ENCODE peak calls at places on chromosome 6, in nine cellular contexts. F is fibroblast of the aortic adventitia; R is T-cell; U is endothelial cell; J is esophagus muscularis mucosa; P is activated T-helper 1 cell treated with anti-CD3 and anti-CD28 coated beads, Interleukin-2, amount 50 U/mL, for 16 hours; G is HT1080; K is activated CD4-positive, alpha-beta T cell treated with anti-CD3 and anti-CD28 coated beads, Interleukin-2, amount 50 U/mL, for 24 hours; W is left cardiac atrium. O is an unnamed sample.

GRCh38 chr6:12422848-12423247 is 132.7 kb downstream of the EDN1 start:
- DNase-seq in F (peak; percentile 47), R (no peak), U (no peak), J (no peak), P (no peak), G (no peak), K (no peak), W (peak; percentile 29), O (no peak)

GRCh38 chr6:13615802-13616140 is 636 bp downstream of the NOL7 start:
- DNase-seq in F (peak; percentile 49), R (peak; percentile 8), U (peak; percentile 50), J (no peak), P (peak; percentile 17), G (peak; percentile 16), K (no peak), W (peak; percentile 64), O (peak; percentile 13)

GRCh38 chr6:93417421-93417996 is 1.9 kb downstream of the EPHA7 start:
- DNase-seq in F (peak; percentile 19), R (no peak), U (peak; percentile 37), J (no peak), P (no peak), G (no peak), K (no peak), W (no peak), O (no peak)

GRCh38 chr6:43376551-43376981 is 7.1 kb upstream of the ZNF318 start:
- DNase-seq in F (peak; percentile 7), R (no peak), U (no peak), J (no peak), P (no peak), G (no peak), K (no peak), W (no peak), O (no peak)

GRCh38 chr6:11288065-11288464 is 55.6 kb upstream of the NEDD9 start:
- DNase-seq in F (no peak), R (no peak), U (no peak), J (no peak), P (no peak), G (no peak), K (no peak), W (no peak), O (no peak)

GRCh38 chr6:25499851-25500250 is 152.2 kb upstream of the SCGN start:
- DNase-seq in F (no peak), R (no peak), U (no peak), J (no peak), P (no peak), G (no peak), K (no peak), W (no peak), O (no peak)

GRCh38 chr6:24824142-24824755 is 25.5 kb upstream of the ARMH2 start:
- DNase-seq in F (no peak), R (no peak), U (no peak), J (no peak), P (no peak), G (no peak), K (no peak), W (no peak), O (no peak)

GRCh38 chr6:52146851-52147445 is 39.2 kb upstream of the IL17A start:
- DNase-seq in F (no peak), R (no peak), U (no peak), J (peak; percentile 57), P (no peak), G (no peak), K (no peak), W (no peak), O (no peak)

GRCh38 chr6:164693934-164694333 is 615.5 kb downstream of the C6orf118 start:
- DNase-seq in F (peak; percentile 1), R (no peak), U (no peak), J (no peak), P (no peak), G (peak; percentile 81), K (no peak), W (peak; percentile 19), O (no peak)

GRCh38 chr6:34964564-34964963 is 75.5 kb downstream of the ANKS1A start:
- DNase-seq in F (peak; percentile 88), R (no peak), U (no peak), J (no peak), P (no peak), G (no peak), K (no peak), W (no peak), O (no peak)

GRCh38 chr6:116779569-116780164 is 14.1 kb upstream of the FAM162B start:
- DNase-seq in F (peak; percentile 55), R (no peak), U (no peak), J (no peak), P (no peak), G (peak; percentile 53), K (no peak), W (no peak), O (peak; percentile 32)

GRCh38 chr6:157518399-157519250 is 137.6 kb downstream of the ZDHHC14 start:
- DNase-seq in F (no peak), R (no peak), U (no peak), J (no peak), P (no peak), G (no peak), K (no peak), W (no peak), O (no peak)